ENCODE peak calls at places on chromosome 10, in four cellular contexts. L is GM12878, X is HepG2, B is H1. O is an unnamed sample.

GRCh38 chr10:112524637-112525036 is 77.6 kb downstream of the VTI1A start:
- DNase-seq in L (no peak), B (no peak), X (no peak), O (no peak)

GRCh38 chr10:103238506-103239252 is 7.0 kb upstream of the RPEL1 start:
- DNase-seq in L (no peak), X (peak; percentile 63), B (peak; percentile 39), O (no peak)

GRCh38 chr10:64041989-64042490 is 520.8 kb downstream of the REEP3 start:
- DNase-seq in X (no peak), L (no peak), B (no peak), O (no peak)

GRCh38 chr10:131928248-131929095 is 27.7 kb downstream of the PPP2R2D start:
- DNase-seq in B (no peak), L (peak; percentile 40), X (no peak), O (no peak)

GRCh38 chr10:23918090-23918704 is 290.7 kb upstream of the KIAA1217 start:
- DNase-seq in L (no peak), X (no peak), B (no peak), O (no peak)

GRCh38 chr10:110426294-110427153 is 71.2 kb upstream of the DUSP5 start:
- DNase-seq in X (no peak), L (no peak), B (no peak), O (no peak)

GRCh38 chr10:51700228-51700835 is 937 bp upstream of the CSTF2T start:
- DNase-seq in X (no peak), B (no peak), L (no peak), O (no peak)

GRCh38 chr10:13904053-13904452 is 317.3 kb downstream of the PRPF18 start:
- DNase-seq in L (no peak), X (no peak), B (no peak), O (no peak)

GRCh38 chr10:84428711-84429110 is 100.3 kb downstream of the CCSER2 start:
- DNase-seq in L (no peak), B (no peak), X (no peak), O (no peak)

GRCh38 chr10:103733002-103733419 is 122.4 kb downstream of the SH3PXD2A start:
- DNase-seq in X (no peak), L (no peak), B (no peak), O (no peak)

GRCh38 chr10:58389024-58389423 is 3.8 kb downstream of the TFAM start:
- DNase-seq in L (no peak), X (no peak), B (no peak), O (no peak)

GRCh38 chr10:68666280-68666760 is 54.7 kb upstream of the CCAR1 start:
- DNase-seq in X (no peak), L (no peak), B (no peak), O (no peak)

GRCh38 chr10:63210611-63211196 is 77.6 kb downstream of the NRBF2 start:
- DNase-seq in X (no peak), B (no peak), L (no peak), O (no peak)

GRCh38 chr10:124535731-124536495 is 74.3 kb downstream of the LHPP start:
- DNase-seq in X (no peak), B (no peak), L (no peak), O (no peak)

GRCh38 chr10:12847361-12847975 is 154.0 kb downstream of the CCDC3 start:
- DNase-seq in B (peak; percentile 63), X (no peak), L (no peak), O (peak; percentile 20)

GRCh38 chr10:46022978-46023702 is 7.3 kb downstream of the NCOA4 start:
- DNase-seq in X (peak; percentile 92), B (peak; percentile 68), L (peak; percentile 56), O (peak; percentile 40)

GRCh38 chr10:45091968-45092367 is 91.2 kb downstream of the ZNF22 start:
- DNase-seq in L (no peak), X (no peak), B (no peak), O (no peak)

GRCh38 chr10:422232-422631 is 267.2 kb downstream of the DIP2C start:
- DNase-seq in X (no peak), B (no peak), L (no peak), O (no peak)

GRCh38 chr10:99172950-99173349 is 62.7 kb downstream of the HPSE2 start:
- DNase-seq in L (no peak), B (no peak), X (no peak), O (no peak)

GRCh38 chr10:68560916-68561691 is 967 bp downstream of the TET1 start:
- DNase-seq in L (no peak), X (peak; percentile 27), B (no peak), O (no peak)

GRCh38 chr10:73793456-73793855 is 8.1 kb downstream of the ZSWIM8 start:
- DNase-seq in X (no peak), B (no peak), L (no peak), O (no peak)

DNA sequence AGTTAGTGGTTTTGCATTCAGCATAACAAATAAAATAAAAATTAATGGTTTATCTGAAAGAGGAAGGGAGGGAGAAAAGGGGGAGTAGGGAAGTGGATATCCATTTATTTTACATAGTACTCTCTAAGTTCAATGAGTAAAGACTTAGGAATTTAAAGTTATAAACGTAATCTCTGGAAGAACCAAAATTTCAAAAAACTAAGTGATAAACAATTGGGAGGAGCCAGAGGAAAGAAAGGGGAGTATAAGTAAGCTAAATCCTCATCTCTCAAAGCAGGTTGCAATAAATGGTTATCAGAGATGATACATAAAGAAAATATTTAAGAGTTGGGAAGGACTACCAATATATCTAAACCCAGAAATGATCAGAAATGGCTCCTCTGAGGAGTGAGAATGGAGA is 46.4 kb downstream of the ANK3 start:
- DNase-seq in B (no peak), L (no peak), X (no peak), O (no peak)
- TF ChIP-seq SUZ12 in B (no peak), L (no peak), X (no peak), O (no peak)

GRCh38 chr10:94076325-94076841 is 82.7 kb downstream of the PLCE1 start:
- DNase-seq in X (peak; percentile 39), L (no peak), B (no peak), O (no peak)
- TF ChIP-seq ZNF274 in X (no peak), L (no peak), B (no peak), O (no peak)

GRCh38 chr10:47147186-47147585 is 152.8 kb upstream of the GDF10 start:
- DNase-seq in X (no peak), B (no peak), L (no peak), O (no peak)
- TF ChIP-seq SUZ12 in X (no peak), B (no peak), L (no peak), O (no peak)

DNA sequence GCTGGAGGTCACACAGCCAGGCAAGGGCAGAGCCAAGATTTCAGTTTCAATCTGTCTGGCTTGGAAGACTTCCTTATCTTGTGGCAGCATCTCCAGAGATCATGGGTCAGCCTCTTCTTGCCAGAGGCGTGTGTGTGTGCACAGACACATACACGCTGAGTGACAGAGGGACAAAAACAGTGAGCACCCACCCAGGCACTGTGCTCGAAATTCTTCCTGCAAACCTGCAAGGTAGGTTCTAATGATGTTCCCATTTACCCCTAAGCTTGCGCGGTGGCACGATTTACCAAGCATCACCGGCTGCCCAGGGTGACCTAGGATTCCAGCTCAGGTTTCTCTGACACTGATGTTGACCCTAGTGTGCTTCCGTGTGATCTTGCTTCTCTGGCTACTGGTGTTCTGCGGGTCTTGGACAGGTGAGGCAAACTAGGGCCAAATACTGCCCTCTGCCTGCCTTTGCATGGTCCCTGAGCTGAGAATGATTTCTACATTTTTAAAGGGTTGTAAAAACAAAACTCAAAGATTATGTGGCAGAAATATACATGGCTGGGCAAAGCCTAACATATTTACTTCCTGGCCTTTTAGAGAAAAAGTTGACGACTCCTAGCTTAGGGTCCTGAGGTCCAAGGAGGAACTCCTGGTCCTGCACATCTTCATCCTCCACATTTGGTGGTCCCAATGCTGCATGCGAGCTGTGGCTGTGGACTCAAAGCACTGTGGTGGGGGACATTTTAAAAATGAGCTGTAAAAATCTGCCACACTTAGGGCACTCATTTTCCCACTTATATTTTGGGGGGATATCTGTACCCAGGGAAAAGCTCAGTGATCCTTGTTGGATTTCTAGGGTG is 268.5 kb downstream of the RPS24 start:
- DNase-seq in B (no peak), X (peak; percentile 6), L (no peak), O (no peak)
- TF ChIP-seq ZNF274 in B (no peak), X (no peak), L (no peak), O (no peak)

GRCh38 chr10:18651324-18652007 is at the start of gene NSUN6:
- DNase-seq in X (peak; percentile 82), L (peak; percentile 56), B (peak; percentile 50), O (no peak)
- TF ChIP-seq SUZ12 in X (no peak), L (no peak), B (no peak), O (no peak)

GRCh38 chr10:31166606-31167005 is 134.9 kb upstream of the ZNF438 start:
- DNase-seq in X (no peak), B (no peak), L (no peak), O (no peak)
- TF ChIP-seq ZNF274 in X (no peak), B (no peak), L (no peak), O (no peak)

O was measured in NT2/D1.